ENCODE peak calls at places on chromosome 1, in nine cellular contexts. One of them, this sample, is unnamed. For H3K36me3, the result is how much of the 10 kb centered on the place peaks cover.

GRCh38 chr1:30748098-30748698 is 9.4 kb downstream of the LAPTM5 start:
- DNase-seq in hepatocyte: no peak
- DNase-seq in endodermal cell: no peak
- DNase-seq in OCI-LY7: no peak
- DNase-seq in MM.1S: peak
- DNase-seq in uterus: no peak
- DNase-seq in ovary: no peak
- DNase-seq in IMR-90: no peak
- DNase-seq in bronchial epithelial cell: peak
- DNase-seq in this sample: no peak

GRCh38 chr1:64065571-64065970 is 137.9 kb upstream of the UBE2U start:
- DNase-seq in hepatocyte: no peak
- DNase-seq in endodermal cell: no peak
- DNase-seq in OCI-LY7: no peak
- DNase-seq in MM.1S: no peak
- DNase-seq in uterus: no peak
- DNase-seq in ovary: no peak
- DNase-seq in IMR-90: peak
- DNase-seq in bronchial epithelial cell: peak
- DNase-seq in this sample: no peak

GRCh38 chr1:154812911-154813816 is 56.9 kb downstream of the KCNN3 start:
- DNase-seq in hepatocyte: peak
- DNase-seq in endodermal cell: peak
- DNase-seq in OCI-LY7: no peak
- DNase-seq in MM.1S: no peak
- DNase-seq in uterus: peak
- DNase-seq in ovary: peak
- DNase-seq in IMR-90: peak
- DNase-seq in bronchial epithelial cell: peak
- DNase-seq in this sample: no peak

GRCh38 chr1:31099283-31100063 is 34.0 kb upstream of the PUM1 start:
- DNase-seq in hepatocyte: peak
- DNase-seq in endodermal cell: no peak
- DNase-seq in OCI-LY7: no peak
- DNase-seq in MM.1S: no peak
- DNase-seq in uterus: no peak
- DNase-seq in ovary: no peak
- DNase-seq in IMR-90: no peak
- DNase-seq in bronchial epithelial cell: no peak
- DNase-seq in this sample: no peak

GRCh38 chr1:111192643-111193519 is 7.6 kb downstream of the DENND2D start:
- DNase-seq in hepatocyte: no peak
- DNase-seq in endodermal cell: no peak
- DNase-seq in OCI-LY7: no peak
- DNase-seq in MM.1S: no peak
- DNase-seq in uterus: no peak
- DNase-seq in ovary: no peak
- DNase-seq in IMR-90: peak
- DNase-seq in bronchial epithelial cell: peak
- DNase-seq in this sample: no peak

GRCh38 chr1:31697369-31697984 is 6.3 kb downstream of the COL16A1 start:
- DNase-seq in hepatocyte: no peak
- DNase-seq in endodermal cell: no peak
- DNase-seq in OCI-LY7: no peak
- DNase-seq in MM.1S: no peak
- DNase-seq in uterus: no peak
- DNase-seq in ovary: no peak
- DNase-seq in IMR-90: no peak
- DNase-seq in bronchial epithelial cell: no peak
- DNase-seq in this sample: no peak

GRCh38 chr1:162389021-162389818 is 7.7 kb downstream of the C1orf226 start:
- DNase-seq in hepatocyte: peak
- DNase-seq in endodermal cell: peak
- DNase-seq in OCI-LY7: no peak
- DNase-seq in MM.1S: peak
- DNase-seq in uterus: no peak
- DNase-seq in ovary: no peak
- DNase-seq in IMR-90: peak
- DNase-seq in bronchial epithelial cell: no peak
- DNase-seq in this sample: no peak

GRCh38 chr1:57086141-57086540 is 120.3 kb upstream of the C8B start:
- DNase-seq in hepatocyte: no peak
- DNase-seq in endodermal cell: no peak
- DNase-seq in OCI-LY7: no peak
- DNase-seq in MM.1S: no peak
- DNase-seq in uterus: no peak
- DNase-seq in ovary: no peak
- DNase-seq in IMR-90: no peak
- DNase-seq in bronchial epithelial cell: no peak
- DNase-seq in this sample: no peak

GRCh38 chr1:41892211-41892840 is 26.4 kb downstream of the HIVEP3 start:
- DNase-seq in hepatocyte: no peak
- DNase-seq in endodermal cell: no peak
- DNase-seq in OCI-LY7: no peak
- DNase-seq in MM.1S: peak
- DNase-seq in uterus: no peak
- DNase-seq in ovary: no peak
- DNase-seq in IMR-90: no peak
- DNase-seq in bronchial epithelial cell: no peak
- DNase-seq in this sample: no peak

GRCh38 chr1:21755067-21755466 is 27.9 kb downstream of the USP48 start:
- DNase-seq in hepatocyte: no peak
- DNase-seq in endodermal cell: no peak
- DNase-seq in OCI-LY7: no peak
- DNase-seq in MM.1S: no peak
- DNase-seq in uterus: no peak
- DNase-seq in ovary: no peak
- DNase-seq in IMR-90: no peak
- DNase-seq in bronchial epithelial cell: no peak
- DNase-seq in this sample: no peak
- H3K36me3 ChIP-seq in hepatocyte: under half
- H3K36me3 ChIP-seq in endodermal cell: half or more
- H3K36me3 ChIP-seq in OCI-LY7: half or more
- H3K36me3 ChIP-seq in MM.1S: under half
- H3K36me3 ChIP-seq in uterus: under half
- H3K36me3 ChIP-seq in ovary: under half
- H3K36me3 ChIP-seq in IMR-90: under half
- H3K36me3 ChIP-seq in bronchial epithelial cell: under half
- H3K36me3 ChIP-seq in this sample: half or more

DNA sequence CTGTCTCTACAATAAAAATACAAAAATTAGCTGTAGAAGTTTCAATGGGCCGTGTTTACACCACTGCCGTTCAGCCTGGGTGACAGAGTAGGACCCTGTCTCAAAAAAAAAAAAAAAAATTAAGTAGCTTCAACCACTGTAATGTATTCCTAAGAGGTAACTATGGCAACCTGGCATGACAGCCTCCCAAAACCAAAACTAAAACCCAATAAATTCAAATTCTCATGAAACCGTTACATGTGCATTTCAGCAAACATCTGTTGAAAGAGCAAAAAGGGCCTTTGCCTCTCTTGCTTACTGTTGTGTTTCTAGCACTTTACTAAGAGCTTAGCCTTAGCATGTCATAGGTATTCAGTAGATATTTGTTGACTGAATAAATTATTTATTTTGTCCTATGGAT is 33.5 kb downstream of the ODR4 start:
- DNase-seq in hepatocyte: no peak
- DNase-seq in endodermal cell: no peak
- DNase-seq in OCI-LY7: peak
- DNase-seq in MM.1S: peak
- DNase-seq in uterus: no peak
- DNase-seq in ovary: no peak
- DNase-seq in IMR-90: no peak
- DNase-seq in bronchial epithelial cell: no peak
- DNase-seq in this sample: no peak
- H3K36me3 ChIP-seq in hepatocyte: under half
- H3K36me3 ChIP-seq in endodermal cell: half or more
- H3K36me3 ChIP-seq in OCI-LY7: half or more
- H3K36me3 ChIP-seq in MM.1S: under half
- H3K36me3 ChIP-seq in uterus: under half
- H3K36me3 ChIP-seq in ovary: under half
- H3K36me3 ChIP-seq in IMR-90: under half
- H3K36me3 ChIP-seq in bronchial epithelial cell: under half
- H3K36me3 ChIP-seq in this sample: half or more

DNA sequence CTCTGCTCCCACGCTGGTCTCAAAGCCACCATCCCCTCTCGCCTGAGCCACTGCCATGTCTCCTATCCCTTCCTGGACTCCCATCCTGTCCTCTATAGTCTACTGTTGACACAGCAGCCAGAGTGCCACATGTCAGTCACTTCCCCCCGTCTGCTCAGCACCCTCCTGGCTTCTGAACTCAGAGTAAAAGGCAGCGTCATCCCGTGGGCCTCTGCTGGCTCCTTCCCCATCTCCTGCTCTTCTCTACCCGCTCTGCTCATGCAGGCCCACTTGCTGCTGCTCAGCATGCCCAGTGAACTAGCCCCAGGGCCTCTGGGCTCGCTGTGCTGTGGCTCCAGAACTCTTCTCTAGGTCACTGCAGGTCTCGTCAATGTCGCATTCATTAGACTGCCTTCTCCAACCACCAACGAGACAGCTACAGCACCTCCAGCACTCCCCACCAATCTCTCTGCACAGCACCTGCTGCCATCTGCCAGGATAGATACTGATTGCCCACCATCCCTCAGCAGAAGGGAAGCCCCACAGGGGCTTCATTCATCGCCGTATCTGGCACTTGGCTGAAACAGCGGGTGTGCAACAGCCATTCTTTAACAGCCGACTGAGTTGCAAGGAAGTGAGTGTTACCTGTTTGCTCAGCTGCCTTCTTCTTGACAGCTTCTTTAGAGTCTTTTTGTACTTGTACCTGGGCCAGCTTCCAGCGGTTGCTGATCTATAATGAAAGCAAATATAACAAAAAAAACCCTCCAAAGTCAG is 11.8 kb upstream of the SRM start:
- DNase-seq in hepatocyte: no peak
- DNase-seq in endodermal cell: no peak
- DNase-seq in OCI-LY7: no peak
- DNase-seq in MM.1S: no peak
- DNase-seq in uterus: no peak
- DNase-seq in ovary: no peak
- DNase-seq in IMR-90: no peak
- DNase-seq in bronchial epithelial cell: no peak
- DNase-seq in this sample: peak
- H3K36me3 ChIP-seq in hepatocyte: under half
- H3K36me3 ChIP-seq in endodermal cell: half or more
- H3K36me3 ChIP-seq in OCI-LY7: half or more
- H3K36me3 ChIP-seq in MM.1S: under half
- H3K36me3 ChIP-seq in uterus: under half
- H3K36me3 ChIP-seq in ovary: under half
- H3K36me3 ChIP-seq in IMR-90: half or more
- H3K36me3 ChIP-seq in bronchial epithelial cell: under half
- H3K36me3 ChIP-seq in this sample: half or more

DNA sequence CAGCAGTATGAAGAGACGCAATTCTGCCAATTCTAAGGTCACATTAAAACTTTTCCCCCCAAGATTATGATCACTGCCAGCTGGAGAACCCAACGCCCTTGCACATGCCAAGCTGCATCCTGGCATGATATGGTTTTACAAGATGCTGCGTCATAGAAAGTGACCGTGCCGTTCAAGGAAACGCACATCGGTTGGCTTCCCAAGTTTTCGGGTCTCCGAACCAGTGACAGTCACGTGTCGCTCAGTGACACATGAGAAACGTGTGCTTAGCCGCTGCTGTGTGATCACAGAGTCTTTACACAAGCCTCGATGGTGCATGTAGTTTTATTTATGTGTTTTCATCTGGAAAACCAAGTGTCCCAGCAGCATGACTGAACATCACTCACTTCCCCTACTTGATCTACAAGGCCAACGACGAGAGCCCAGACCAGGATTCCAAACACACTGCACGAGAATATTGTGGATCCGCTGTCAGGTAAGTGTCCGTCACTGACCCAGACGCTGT is 7.4 kb downstream of the SMIM1 start:
- DNase-seq in hepatocyte: no peak
- DNase-seq in endodermal cell: no peak
- DNase-seq in OCI-LY7: no peak
- DNase-seq in MM.1S: no peak
- DNase-seq in uterus: no peak
- DNase-seq in ovary: no peak
- DNase-seq in IMR-90: no peak
- DNase-seq in bronchial epithelial cell: no peak
- DNase-seq in this sample: peak
- H3K36me3 ChIP-seq in hepatocyte: under half
- H3K36me3 ChIP-seq in endodermal cell: half or more
- H3K36me3 ChIP-seq in OCI-LY7: half or more
- H3K36me3 ChIP-seq in MM.1S: under half
- H3K36me3 ChIP-seq in uterus: under half
- H3K36me3 ChIP-seq in ovary: under half
- H3K36me3 ChIP-seq in IMR-90: under half
- H3K36me3 ChIP-seq in bronchial epithelial cell: under half
- H3K36me3 ChIP-seq in this sample: half or more

GRCh38 chr1:112693821-112694220 is 13.1 kb downstream of the RHOC start:
- DNase-seq in hepatocyte: no peak
- DNase-seq in endodermal cell: no peak
- DNase-seq in OCI-LY7: no peak
- DNase-seq in MM.1S: no peak
- DNase-seq in uterus: no peak
- DNase-seq in ovary: no peak
- DNase-seq in IMR-90: no peak
- DNase-seq in bronchial epithelial cell: no peak
- DNase-seq in this sample: peak

GRCh38 chr1:112692681-112693080 is 14.2 kb downstream of the RHOC start:
- DNase-seq in hepatocyte: no peak
- DNase-seq in endodermal cell: no peak
- DNase-seq in OCI-LY7: no peak
- DNase-seq in MM.1S: no peak
- DNase-seq in uterus: no peak
- DNase-seq in ovary: no peak
- DNase-seq in IMR-90: no peak
- DNase-seq in bronchial epithelial cell: no peak
- DNase-seq in this sample: peak

GRCh38 chr1:112696578-112697320 is 10.2 kb downstream of the RHOC start:
- DNase-seq in hepatocyte: no peak
- DNase-seq in endodermal cell: no peak
- DNase-seq in OCI-LY7: no peak
- DNase-seq in MM.1S: no peak
- DNase-seq in uterus: no peak
- DNase-seq in ovary: no peak
- DNase-seq in IMR-90: no peak
- DNase-seq in bronchial epithelial cell: no peak
- DNase-seq in this sample: peak

GRCh38 chr1:112695276-112695675 is 11.7 kb downstream of the RHOC start:
- DNase-seq in hepatocyte: no peak
- DNase-seq in endodermal cell: no peak
- DNase-seq in OCI-LY7: no peak
- DNase-seq in MM.1S: no peak
- DNase-seq in uterus: no peak
- DNase-seq in ovary: no peak
- DNase-seq in IMR-90: no peak
- DNase-seq in bronchial epithelial cell: no peak
- DNase-seq in this sample: peak

DNA sequence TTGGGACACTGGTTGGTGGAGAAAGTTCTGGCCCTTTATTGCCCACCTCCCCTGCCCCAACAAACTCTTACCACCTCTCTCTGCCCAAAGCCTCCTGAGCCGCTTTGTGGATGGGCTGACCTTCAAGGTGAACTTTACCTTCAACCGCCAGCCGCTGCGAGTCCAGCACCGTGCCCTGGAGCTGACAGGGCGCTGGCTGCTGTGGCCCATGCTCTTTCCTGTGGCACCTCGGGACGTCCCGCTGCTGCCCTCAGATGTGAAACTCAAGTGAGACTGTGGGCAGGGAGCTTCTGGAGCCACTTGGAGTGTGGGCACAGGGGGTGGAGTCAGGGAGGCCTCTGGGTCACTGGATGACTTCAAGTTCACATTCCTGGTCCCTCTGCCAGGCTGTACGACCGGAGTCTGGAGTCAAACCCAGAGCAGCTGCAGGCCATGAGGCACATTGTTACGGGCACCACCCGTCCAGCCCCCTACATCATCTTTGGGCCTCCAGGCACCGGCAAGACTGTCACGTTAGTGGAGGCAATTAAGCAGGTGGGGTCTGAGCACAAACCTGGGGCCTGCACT is 12.5 kb downstream of the RHOC start:
- DNase-seq in hepatocyte: no peak
- DNase-seq in endodermal cell: no peak
- DNase-seq in OCI-LY7: no peak
- DNase-seq in MM.1S: no peak
- DNase-seq in uterus: no peak
- DNase-seq in ovary: no peak
- DNase-seq in IMR-90: no peak
- DNase-seq in bronchial epithelial cell: no peak
- DNase-seq in this sample: peak
- H3K36me3 ChIP-seq in hepatocyte: under half
- H3K36me3 ChIP-seq in endodermal cell: half or more
- H3K36me3 ChIP-seq in OCI-LY7: under half
- H3K36me3 ChIP-seq in MM.1S: under half
- H3K36me3 ChIP-seq in uterus: under half
- H3K36me3 ChIP-seq in ovary: under half
- H3K36me3 ChIP-seq in IMR-90: half or more
- H3K36me3 ChIP-seq in bronchial epithelial cell: under half
- H3K36me3 ChIP-seq in this sample: half or more